ENCODE peak calls at places on chromosomes 1 and 21, in ten cellular contexts. P is BE2C, O is Karpas-422, L is upper lobe of right lung, T is GM12865, W is kidney epithelial cell, D is colonic mucosa, E is neuronal stem cell, A is right cardiac atrium, C is HL-60. J is an unnamed sample.
A peak's percentile ranks its signal among the peaks of the same experiment; 100 is the strongest.

GRCh38 chr1:231931846-231932454 is 305.4 kb downstream of the DISC1 start:
- DNase-seq in L (no peak), E (no peak), O (peak; percentile 73), T (peak; percentile 54), A (no peak), W (no peak), P (peak; percentile 37), D (peak; percentile 46), C (peak; percentile 41), J (no peak)

GRCh38 chr1:2404142-2404889 is 8.0 kb downstream of the PEX10 start:
- DNase-seq in D (no peak), P (no peak), A (peak; percentile 47), T (no peak), O (no peak), C (no peak), E (no peak), L (no peak), W (no peak), J (no peak)

GRCh38 chr1:173253046-173253445 is 45.9 kb upstream of the TNFSF4 start:
- DNase-seq in T (no peak), W (no peak), D (no peak), L (no peak), E (no peak), C (no peak), P (no peak), A (no peak), O (no peak), J (no peak)

GRCh38 chr21:35838350-35838749 is 222.0 kb downstream of the SETD4 start:
- DNase-seq in T (no peak), O (no peak), E (no peak), L (no peak), C (no peak), D (no peak), A (no peak), W (no peak), P (no peak), J (no peak)

GRCh38 chr1:211632808-211633522 is 42.5 kb downstream of the NEK2 start:
- DNase-seq in L (no peak), W (peak; percentile 31), E (no peak), D (no peak), C (no peak), A (peak; percentile 84), P (no peak), O (no peak), T (no peak), J (no peak)

GRCh38 chr1:111739984-111740765 is 980 bp upstream of the INKA2 start:
- DNase-seq in T (peak; percentile 37), P (peak; percentile 80), A (peak; percentile 91), O (no peak), L (peak; percentile 82), E (peak; percentile 85), D (peak; percentile 56), W (no peak), C (no peak), J (no peak)

GRCh38 chr1:78911956-78912880 is 94.3 kb downstream of the ADGRL4 start:
- DNase-seq in O (no peak), D (no peak), L (no peak), A (no peak), E (no peak), W (no peak), C (peak; percentile 18), T (no peak), P (no peak), J (no peak)

GRCh38 chr1:1872329-1872994 is 18.4 kb downstream of the GNB1 start:
- DNase-seq in C (no peak), P (no peak), W (no peak), L (no peak), A (no peak), E (no peak), O (no peak), T (no peak), D (no peak), J (no peak)

GRCh38 chr21:45270306-45270821 is 17.3 kb downstream of the POFUT2 start:
- DNase-seq in C (no peak), D (no peak), W (no peak), E (no peak), P (peak; percentile 62), A (peak; percentile 24), L (no peak), T (no peak), O (no peak), J (no peak)

GRCh38 chr1:46102769-46103476 is 29.5 kb downstream of the PIK3R3 start:
- DNase-seq in D (no peak), L (no peak), T (no peak), P (no peak), O (no peak), E (no peak), W (no peak), C (no peak), A (no peak), J (no peak)

GRCh38 chr1:29238601-29238964 is 2.3 kb downstream of the PTPRU start:
- DNase-seq in C (no peak), E (no peak), A (no peak), P (no peak), D (no peak), T (no peak), O (no peak), W (no peak), L (no peak), J (no peak)
- H3K4me3 ChIP-seq in C (no peak overlapping the region), E (peak overlapping the region; percentile 35), A (peak overlapping the region; percentile 65), P (peak overlapping the region; percentile 65), D (peak overlapping the region; percentile 30), T (no peak overlapping the region), O (no peak overlapping the region), W (peak overlapping the region; percentile 67), L (peak overlapping the region; percentile 57), J (no peak overlapping the region)

GRCh38 chr1:214989341-214989740 is 93.2 kb upstream of the KCNK2 start:
- DNase-seq in W (no peak), E (no peak), A (no peak), L (no peak), C (no peak), D (no peak), O (no peak), P (no peak), T (no peak), J (no peak)
- H3K4me3 ChIP-seq in W (no peak overlapping the region), E (no peak overlapping the region), A (no peak overlapping the region), L (no peak overlapping the region), C (no peak overlapping the region), D (no peak overlapping the region), O (no peak overlapping the region), P (no peak overlapping the region), T (no peak overlapping the region), J (no peak overlapping the region)

GRCh38 chr1:21451212-21451611 is 11.3 kb downstream of the NBPF3 start:
- DNase-seq in T (no peak), W (no peak), D (no peak), C (no peak), P (no peak), A (no peak), O (peak; percentile 16), E (no peak), L (no peak), J (no peak)
- H3K4me3 ChIP-seq in T (no peak overlapping the region), W (no peak overlapping the region), D (no peak overlapping the region), C (no peak overlapping the region), P (no peak overlapping the region), A (no peak overlapping the region), O (no peak overlapping the region), E (no peak overlapping the region), L (no peak overlapping the region), J (no peak overlapping the region)

DNA sequence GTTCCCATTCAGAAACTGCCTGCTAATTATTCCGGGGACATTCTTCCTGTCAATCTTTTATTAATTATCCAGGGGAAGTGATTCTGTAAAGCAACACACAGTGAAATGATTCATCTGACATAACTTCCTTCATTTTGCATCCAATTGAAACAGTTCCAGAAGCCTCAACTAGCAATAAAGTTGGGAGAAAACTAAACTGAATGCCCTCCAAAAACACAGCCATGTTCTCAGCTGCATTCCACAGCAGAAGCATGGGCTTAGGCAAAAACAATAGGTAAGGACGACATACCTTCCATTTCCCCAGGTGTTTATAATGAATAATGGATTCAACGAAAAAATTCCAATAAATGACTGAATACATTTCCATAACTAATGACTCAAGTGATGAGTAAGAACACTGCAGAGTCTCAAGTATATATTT is 36.9 kb upstream of the TARBP1 start:
- DNase-seq in E (no peak), D (no peak), P (no peak), A (no peak), W (no peak), T (no peak), O (peak; percentile 21), L (no peak), C (no peak), J (no peak)
- H3K4me3 ChIP-seq in E (no peak overlapping the region), D (no peak overlapping the region), P (no peak overlapping the region), A (no peak overlapping the region), W (no peak overlapping the region), T (no peak overlapping the region), O (no peak overlapping the region), L (no peak overlapping the region), C (no peak overlapping the region), J (no peak overlapping the region)

GRCh38 chr1:110583505-110583904 is 22.7 kb downstream of the KCNA2 start:
- DNase-seq in L (no peak), C (no peak), E (no peak), T (no peak), D (no peak), W (no peak), O (no peak), A (no peak), P (no peak), J (no peak)

GRCh38 chr1:110585426-110585825 is 20.7 kb downstream of the KCNA2 start:
- DNase-seq in T (no peak), D (no peak), O (no peak), W (no peak), E (no peak), C (no peak), P (no peak), A (no peak), L (no peak), J (no peak)

GRCh38 chr1:110582378-110582777 is 23.8 kb downstream of the KCNA2 start:
- DNase-seq in W (no peak), L (no peak), A (no peak), C (no peak), P (no peak), T (no peak), D (no peak), O (peak; percentile 88), E (no peak), J (no peak)

GRCh38 chr1:110581637-110582036 is 24.5 kb downstream of the KCNA2 start:
- DNase-seq in D (no peak), O (no peak), E (peak; percentile 14), T (no peak), P (no peak), C (no peak), W (no peak), L (no peak), A (no peak), J (no peak)

GRCh38 chr1:110584045-110584444 is 22.1 kb downstream of the KCNA2 start:
- DNase-seq in T (no peak), W (no peak), L (no peak), E (no peak), O (no peak), D (no peak), A (no peak), P (no peak), C (no peak), J (no peak)
- H3K4me3 ChIP-seq in T (no peak overlapping the region), W (no peak overlapping the region), L (no peak overlapping the region), E (no peak overlapping the region), O (peak overlapping the region; percentile 11), D (no peak overlapping the region), A (no peak overlapping the region), P (no peak overlapping the region), C (no peak overlapping the region), J (no peak overlapping the region)

J was measured in Panc1.